ENCODE peak calls at places on chromosomes 11 and 22, in nine cellular contexts. One of them, this sample, is unnamed.

GRCh38 chr11:126718319-126718718 is 282.3 kb downstream of the KIRREL3 start:
- DNase-seq in neural crest cell: no peak
- DNase-seq in stimulated activated CD8-positive, alpha-beta memory T cell treated with anti-CD3 and anti-CD28 coated beads, Interleukin-7, amount 100 ng/mL, for 24 hours: no peak
- DNase-seq in stimulated activated naive CD8-positive, alpha-beta T cell treated with anti-CD3 and anti-CD28 coated beads, Interleukin-15, amount 100 ng/mL, for 72 hours: no peak
- DNase-seq in GM23248: peak
- DNase-seq in iris pigment epithelial cell: no peak
- DNase-seq in stimulated activated CD4-positive, alpha-beta T cell treated with anti-CD3 and anti-CD28 coated beads, Interleukin-4, amount 100 ng/mL, for 48 hours: no peak
- DNase-seq in GM10248: no peak
- DNase-seq in GDM1: no peak
- DNase-seq in this sample: no peak

GRCh38 chr11:112637046-112637445 is 324.2 kb upstream of the NCAM1 start:
- DNase-seq in neural crest cell: no peak
- DNase-seq in stimulated activated CD8-positive, alpha-beta memory T cell treated with anti-CD3 and anti-CD28 coated beads, Interleukin-7, amount 100 ng/mL, for 24 hours: no peak
- DNase-seq in stimulated activated naive CD8-positive, alpha-beta T cell treated with anti-CD3 and anti-CD28 coated beads, Interleukin-15, amount 100 ng/mL, for 72 hours: no peak
- DNase-seq in GM23248: no peak
- DNase-seq in iris pigment epithelial cell: no peak
- DNase-seq in stimulated activated CD4-positive, alpha-beta T cell treated with anti-CD3 and anti-CD28 coated beads, Interleukin-4, amount 100 ng/mL, for 48 hours: no peak
- DNase-seq in GM10248: no peak
- DNase-seq in GDM1: no peak
- DNase-seq in this sample: no peak

GRCh38 chr22:19605508-19606331 is 81.5 kb upstream of the CLDN5 start:
- DNase-seq in neural crest cell: no peak
- DNase-seq in stimulated activated CD8-positive, alpha-beta memory T cell treated with anti-CD3 and anti-CD28 coated beads, Interleukin-7, amount 100 ng/mL, for 24 hours: no peak
- DNase-seq in stimulated activated naive CD8-positive, alpha-beta T cell treated with anti-CD3 and anti-CD28 coated beads, Interleukin-15, amount 100 ng/mL, for 72 hours: no peak
- DNase-seq in GM23248: no peak
- DNase-seq in iris pigment epithelial cell: no peak
- DNase-seq in stimulated activated CD4-positive, alpha-beta T cell treated with anti-CD3 and anti-CD28 coated beads, Interleukin-4, amount 100 ng/mL, for 48 hours: no peak
- DNase-seq in GM10248: no peak
- DNase-seq in GDM1: no peak
- DNase-seq in this sample: no peak

GRCh38 chr22:26857169-26857568 is 199.8 kb downstream of the MIAT start:
- DNase-seq in neural crest cell: no peak
- DNase-seq in stimulated activated CD8-positive, alpha-beta memory T cell treated with anti-CD3 and anti-CD28 coated beads, Interleukin-7, amount 100 ng/mL, for 24 hours: no peak
- DNase-seq in stimulated activated naive CD8-positive, alpha-beta T cell treated with anti-CD3 and anti-CD28 coated beads, Interleukin-15, amount 100 ng/mL, for 72 hours: no peak
- DNase-seq in GM23248: no peak
- DNase-seq in iris pigment epithelial cell: no peak
- DNase-seq in stimulated activated CD4-positive, alpha-beta T cell treated with anti-CD3 and anti-CD28 coated beads, Interleukin-4, amount 100 ng/mL, for 48 hours: no peak
- DNase-seq in GM10248: no peak
- DNase-seq in GDM1: no peak
- DNase-seq in this sample: no peak

GRCh38 chr11:9838961-9839360 is 175.1 kb downstream of the SWAP70 start:
- DNase-seq in neural crest cell: no peak
- DNase-seq in stimulated activated CD8-positive, alpha-beta memory T cell treated with anti-CD3 and anti-CD28 coated beads, Interleukin-7, amount 100 ng/mL, for 24 hours: no peak
- DNase-seq in stimulated activated naive CD8-positive, alpha-beta T cell treated with anti-CD3 and anti-CD28 coated beads, Interleukin-15, amount 100 ng/mL, for 72 hours: no peak
- DNase-seq in GM23248: peak
- DNase-seq in iris pigment epithelial cell: no peak
- DNase-seq in stimulated activated CD4-positive, alpha-beta T cell treated with anti-CD3 and anti-CD28 coated beads, Interleukin-4, amount 100 ng/mL, for 48 hours: no peak
- DNase-seq in GM10248: peak
- DNase-seq in GDM1: no peak
- DNase-seq in this sample: no peak

GRCh38 chr11:115580927-115581680 is 76.9 kb upstream of the CADM1 start:
- DNase-seq in neural crest cell: peak
- DNase-seq in stimulated activated CD8-positive, alpha-beta memory T cell treated with anti-CD3 and anti-CD28 coated beads, Interleukin-7, amount 100 ng/mL, for 24 hours: no peak
- DNase-seq in stimulated activated naive CD8-positive, alpha-beta T cell treated with anti-CD3 and anti-CD28 coated beads, Interleukin-15, amount 100 ng/mL, for 72 hours: no peak
- DNase-seq in GM23248: no peak
- DNase-seq in iris pigment epithelial cell: no peak
- DNase-seq in stimulated activated CD4-positive, alpha-beta T cell treated with anti-CD3 and anti-CD28 coated beads, Interleukin-4, amount 100 ng/mL, for 48 hours: no peak
- DNase-seq in GM10248: no peak
- DNase-seq in GDM1: no peak
- DNase-seq in this sample: no peak

GRCh38 chr11:100632970-100633452 is 54.1 kb upstream of the ARHGAP42 start:
- DNase-seq in neural crest cell: no peak
- DNase-seq in stimulated activated CD8-positive, alpha-beta memory T cell treated with anti-CD3 and anti-CD28 coated beads, Interleukin-7, amount 100 ng/mL, for 24 hours: no peak
- DNase-seq in stimulated activated naive CD8-positive, alpha-beta T cell treated with anti-CD3 and anti-CD28 coated beads, Interleukin-15, amount 100 ng/mL, for 72 hours: no peak
- DNase-seq in GM23248: peak
- DNase-seq in iris pigment epithelial cell: peak
- DNase-seq in stimulated activated CD4-positive, alpha-beta T cell treated with anti-CD3 and anti-CD28 coated beads, Interleukin-4, amount 100 ng/mL, for 48 hours: no peak
- DNase-seq in GM10248: no peak
- DNase-seq in GDM1: no peak
- DNase-seq in this sample: no peak

GRCh38 chr11:117734596-117734995 is 62.4 kb downstream of the DSCAML1 start:
- DNase-seq in neural crest cell: no peak
- DNase-seq in stimulated activated CD8-positive, alpha-beta memory T cell treated with anti-CD3 and anti-CD28 coated beads, Interleukin-7, amount 100 ng/mL, for 24 hours: no peak
- DNase-seq in stimulated activated naive CD8-positive, alpha-beta T cell treated with anti-CD3 and anti-CD28 coated beads, Interleukin-15, amount 100 ng/mL, for 72 hours: no peak
- DNase-seq in GM23248: no peak
- DNase-seq in iris pigment epithelial cell: no peak
- DNase-seq in stimulated activated CD4-positive, alpha-beta T cell treated with anti-CD3 and anti-CD28 coated beads, Interleukin-4, amount 100 ng/mL, for 48 hours: no peak
- DNase-seq in GM10248: no peak
- DNase-seq in GDM1: peak
- DNase-seq in this sample: peak

GRCh38 chr22:32618461-32619140 is 144.0 kb downstream of the FBXO7 start:
- DNase-seq in neural crest cell: no peak
- DNase-seq in stimulated activated CD8-positive, alpha-beta memory T cell treated with anti-CD3 and anti-CD28 coated beads, Interleukin-7, amount 100 ng/mL, for 24 hours: no peak
- DNase-seq in stimulated activated naive CD8-positive, alpha-beta T cell treated with anti-CD3 and anti-CD28 coated beads, Interleukin-15, amount 100 ng/mL, for 72 hours: no peak
- DNase-seq in GM23248: no peak
- DNase-seq in iris pigment epithelial cell: no peak
- DNase-seq in stimulated activated CD4-positive, alpha-beta T cell treated with anti-CD3 and anti-CD28 coated beads, Interleukin-4, amount 100 ng/mL, for 48 hours: no peak
- DNase-seq in GM10248: no peak
- DNase-seq in GDM1: no peak
- DNase-seq in this sample: no peak

GRCh38 chr11:113710989-113711388 is 4.9 kb upstream of the TMPRSS5 start:
- DNase-seq in neural crest cell: no peak
- DNase-seq in stimulated activated CD8-positive, alpha-beta memory T cell treated with anti-CD3 and anti-CD28 coated beads, Interleukin-7, amount 100 ng/mL, for 24 hours: no peak
- DNase-seq in stimulated activated naive CD8-positive, alpha-beta T cell treated with anti-CD3 and anti-CD28 coated beads, Interleukin-15, amount 100 ng/mL, for 72 hours: no peak
- DNase-seq in GM23248: no peak
- DNase-seq in iris pigment epithelial cell: no peak
- DNase-seq in stimulated activated CD4-positive, alpha-beta T cell treated with anti-CD3 and anti-CD28 coated beads, Interleukin-4, amount 100 ng/mL, for 48 hours: no peak
- DNase-seq in GM10248: no peak
- DNase-seq in GDM1: no peak
- DNase-seq in this sample: no peak

GRCh38 chr11:120326845-120327281 is 1.8 kb downstream of the TLCD5 start:
- DNase-seq in neural crest cell: no peak
- DNase-seq in stimulated activated CD8-positive, alpha-beta memory T cell treated with anti-CD3 and anti-CD28 coated beads, Interleukin-7, amount 100 ng/mL, for 24 hours: no peak
- DNase-seq in stimulated activated naive CD8-positive, alpha-beta T cell treated with anti-CD3 and anti-CD28 coated beads, Interleukin-15, amount 100 ng/mL, for 72 hours: no peak
- DNase-seq in GM23248: no peak
- DNase-seq in iris pigment epithelial cell: peak
- DNase-seq in stimulated activated CD4-positive, alpha-beta T cell treated with anti-CD3 and anti-CD28 coated beads, Interleukin-4, amount 100 ng/mL, for 48 hours: no peak
- DNase-seq in GM10248: no peak
- DNase-seq in GDM1: no peak
- DNase-seq in this sample: no peak

GRCh38 chr22:41288245-41288946 is 2.4 kb upstream of the RANGAP1 start:
- DNase-seq in neural crest cell: no peak
- DNase-seq in stimulated activated CD8-positive, alpha-beta memory T cell treated with anti-CD3 and anti-CD28 coated beads, Interleukin-7, amount 100 ng/mL, for 24 hours: no peak
- DNase-seq in stimulated activated naive CD8-positive, alpha-beta T cell treated with anti-CD3 and anti-CD28 coated beads, Interleukin-15, amount 100 ng/mL, for 72 hours: no peak
- DNase-seq in GM23248: peak
- DNase-seq in iris pigment epithelial cell: peak
- DNase-seq in stimulated activated CD4-positive, alpha-beta T cell treated with anti-CD3 and anti-CD28 coated beads, Interleukin-4, amount 100 ng/mL, for 48 hours: no peak
- DNase-seq in GM10248: no peak
- DNase-seq in GDM1: no peak
- DNase-seq in this sample: no peak

GRCh38 chr11:1890856-1891830 is 552 bp downstream of the PRR33 start:
- DNase-seq in neural crest cell: no peak
- DNase-seq in stimulated activated CD8-positive, alpha-beta memory T cell treated with anti-CD3 and anti-CD28 coated beads, Interleukin-7, amount 100 ng/mL, for 24 hours: no peak
- DNase-seq in stimulated activated naive CD8-positive, alpha-beta T cell treated with anti-CD3 and anti-CD28 coated beads, Interleukin-15, amount 100 ng/mL, for 72 hours: no peak
- DNase-seq in GM23248: no peak
- DNase-seq in iris pigment epithelial cell: no peak
- DNase-seq in stimulated activated CD4-positive, alpha-beta T cell treated with anti-CD3 and anti-CD28 coated beads, Interleukin-4, amount 100 ng/mL, for 48 hours: no peak
- DNase-seq in GM10248: peak
- DNase-seq in GDM1: no peak
- DNase-seq in this sample: no peak

GRCh38 chr22:38755155-38755910 is 465 bp downstream of the SUN2 start:
- DNase-seq in neural crest cell: peak
- DNase-seq in stimulated activated CD8-positive, alpha-beta memory T cell treated with anti-CD3 and anti-CD28 coated beads, Interleukin-7, amount 100 ng/mL, for 24 hours: no peak
- DNase-seq in stimulated activated naive CD8-positive, alpha-beta T cell treated with anti-CD3 and anti-CD28 coated beads, Interleukin-15, amount 100 ng/mL, for 72 hours: peak
- DNase-seq in GM23248: peak
- DNase-seq in iris pigment epithelial cell: peak
- DNase-seq in stimulated activated CD4-positive, alpha-beta T cell treated with anti-CD3 and anti-CD28 coated beads, Interleukin-4, amount 100 ng/mL, for 48 hours: peak
- DNase-seq in GM10248: peak
- DNase-seq in GDM1: no peak
- DNase-seq in this sample: no peak

GRCh38 chr22:39926175-39927152 is 25.6 kb downstream of the GRAP2 start:
- DNase-seq in neural crest cell: no peak
- DNase-seq in stimulated activated CD8-positive, alpha-beta memory T cell treated with anti-CD3 and anti-CD28 coated beads, Interleukin-7, amount 100 ng/mL, for 24 hours: no peak
- DNase-seq in stimulated activated naive CD8-positive, alpha-beta T cell treated with anti-CD3 and anti-CD28 coated beads, Interleukin-15, amount 100 ng/mL, for 72 hours: no peak
- DNase-seq in GM23248: no peak
- DNase-seq in iris pigment epithelial cell: no peak
- DNase-seq in stimulated activated CD4-positive, alpha-beta T cell treated with anti-CD3 and anti-CD28 coated beads, Interleukin-4, amount 100 ng/mL, for 48 hours: no peak
- DNase-seq in GM10248: no peak
- DNase-seq in GDM1: no peak
- DNase-seq in this sample: no peak

GRCh38 chr11:106466441-106467190 is 389.2 kb downstream of the AASDHPPT start:
- DNase-seq in neural crest cell: no peak
- DNase-seq in stimulated activated CD8-positive, alpha-beta memory T cell treated with anti-CD3 and anti-CD28 coated beads, Interleukin-7, amount 100 ng/mL, for 24 hours: no peak
- DNase-seq in stimulated activated naive CD8-positive, alpha-beta T cell treated with anti-CD3 and anti-CD28 coated beads, Interleukin-15, amount 100 ng/mL, for 72 hours: no peak
- DNase-seq in GM23248: peak
- DNase-seq in iris pigment epithelial cell: peak
- DNase-seq in stimulated activated CD4-positive, alpha-beta T cell treated with anti-CD3 and anti-CD28 coated beads, Interleukin-4, amount 100 ng/mL, for 48 hours: no peak
- DNase-seq in GM10248: no peak
- DNase-seq in GDM1: no peak
- DNase-seq in this sample: no peak

GRCh38 chr11:118911113-118911879 is 14.4 kb downstream of the BCL9L start:
- DNase-seq in neural crest cell: no peak
- DNase-seq in stimulated activated CD8-positive, alpha-beta memory T cell treated with anti-CD3 and anti-CD28 coated beads, Interleukin-7, amount 100 ng/mL, for 24 hours: no peak
- DNase-seq in stimulated activated naive CD8-positive, alpha-beta T cell treated with anti-CD3 and anti-CD28 coated beads, Interleukin-15, amount 100 ng/mL, for 72 hours: no peak
- DNase-seq in GM23248: peak
- DNase-seq in iris pigment epithelial cell: peak
- DNase-seq in stimulated activated CD4-positive, alpha-beta T cell treated with anti-CD3 and anti-CD28 coated beads, Interleukin-4, amount 100 ng/mL, for 48 hours: no peak
- DNase-seq in GM10248: no peak
- DNase-seq in GDM1: no peak
- DNase-seq in this sample: no peak

GRCh38 chr11:59753650-59754493 is 1.3 kb upstream of the STX3 start:
- DNase-seq in neural crest cell: peak
- DNase-seq in stimulated activated CD8-positive, alpha-beta memory T cell treated with anti-CD3 and anti-CD28 coated beads, Interleukin-7, amount 100 ng/mL, for 24 hours: peak
- DNase-seq in stimulated activated naive CD8-positive, alpha-beta T cell treated with anti-CD3 and anti-CD28 coated beads, Interleukin-15, amount 100 ng/mL, for 72 hours: peak
- DNase-seq in GM23248: peak
- DNase-seq in iris pigment epithelial cell: peak
- DNase-seq in stimulated activated CD4-positive, alpha-beta T cell treated with anti-CD3 and anti-CD28 coated beads, Interleukin-4, amount 100 ng/mL, for 48 hours: peak
- DNase-seq in GM10248: peak
- DNase-seq in GDM1: peak
- DNase-seq in this sample: peak

GRCh38 chr22:49297286-49297870 is 530.3 kb downstream of the BRD1 start:
- DNase-seq in neural crest cell: no peak
- DNase-seq in stimulated activated CD8-positive, alpha-beta memory T cell treated with anti-CD3 and anti-CD28 coated beads, Interleukin-7, amount 100 ng/mL, for 24 hours: no peak
- DNase-seq in stimulated activated naive CD8-positive, alpha-beta T cell treated with anti-CD3 and anti-CD28 coated beads, Interleukin-15, amount 100 ng/mL, for 72 hours: no peak
- DNase-seq in GM23248: no peak
- DNase-seq in iris pigment epithelial cell: no peak
- DNase-seq in stimulated activated CD4-positive, alpha-beta T cell treated with anti-CD3 and anti-CD28 coated beads, Interleukin-4, amount 100 ng/mL, for 48 hours: no peak
- DNase-seq in GM10248: no peak
- DNase-seq in GDM1: no peak
- DNase-seq in this sample: no peak

GRCh38 chr11:120574881-120575280 is 63.3 kb downstream of the GRIK4 start:
- DNase-seq in neural crest cell: no peak
- DNase-seq in stimulated activated CD8-positive, alpha-beta memory T cell treated with anti-CD3 and anti-CD28 coated beads, Interleukin-7, amount 100 ng/mL, for 24 hours: no peak
- DNase-seq in stimulated activated naive CD8-positive, alpha-beta T cell treated with anti-CD3 and anti-CD28 coated beads, Interleukin-15, amount 100 ng/mL, for 72 hours: no peak
- DNase-seq in GM23248: no peak
- DNase-seq in iris pigment epithelial cell: no peak
- DNase-seq in stimulated activated CD4-positive, alpha-beta T cell treated with anti-CD3 and anti-CD28 coated beads, Interleukin-4, amount 100 ng/mL, for 48 hours: no peak
- DNase-seq in GM10248: no peak
- DNase-seq in GDM1: no peak
- DNase-seq in this sample: no peak

GRCh38 chr11:86802601-86803051 is 2.3 kb downstream of the PRSS23 start:
- DNase-seq in neural crest cell: no peak
- DNase-seq in stimulated activated CD8-positive, alpha-beta memory T cell treated with anti-CD3 and anti-CD28 coated beads, Interleukin-7, amount 100 ng/mL, for 24 hours: no peak
- DNase-seq in stimulated activated naive CD8-positive, alpha-beta T cell treated with anti-CD3 and anti-CD28 coated beads, Interleukin-15, amount 100 ng/mL, for 72 hours: peak
- DNase-seq in GM23248: peak
- DNase-seq in iris pigment epithelial cell: peak
- DNase-seq in stimulated activated CD4-positive, alpha-beta T cell treated with anti-CD3 and anti-CD28 coated beads, Interleukin-4, amount 100 ng/mL, for 48 hours: no peak
- DNase-seq in GM10248: no peak
- DNase-seq in GDM1: no peak
- DNase-seq in this sample: no peak

GRCh38 chr22:46300491-46300890 is 3.8 kb downstream of the GTSE1 start:
- DNase-seq in neural crest cell: no peak
- DNase-seq in stimulated activated CD8-positive, alpha-beta memory T cell treated with anti-CD3 and anti-CD28 coated beads, Interleukin-7, amount 100 ng/mL, for 24 hours: no peak
- DNase-seq in stimulated activated naive CD8-positive, alpha-beta T cell treated with anti-CD3 and anti-CD28 coated beads, Interleukin-15, amount 100 ng/mL, for 72 hours: no peak
- DNase-seq in GM23248: no peak
- DNase-seq in iris pigment epithelial cell: no peak
- DNase-seq in stimulated activated CD4-positive, alpha-beta T cell treated with anti-CD3 and anti-CD28 coated beads, Interleukin-4, amount 100 ng/mL, for 48 hours: no peak
- DNase-seq in GM10248: no peak
- DNase-seq in GDM1: no peak
- DNase-seq in this sample: no peak

GRCh38 chr11:48034926-48035876 is 54.8 kb downstream of the PTPRJ start:
- DNase-seq in neural crest cell: no peak
- DNase-seq in stimulated activated CD8-positive, alpha-beta memory T cell treated with anti-CD3 and anti-CD28 coated beads, Interleukin-7, amount 100 ng/mL, for 24 hours: no peak
- DNase-seq in stimulated activated naive CD8-positive, alpha-beta T cell treated with anti-CD3 and anti-CD28 coated beads, Interleukin-15, amount 100 ng/mL, for 72 hours: no peak
- DNase-seq in GM23248: peak
- DNase-seq in iris pigment epithelial cell: no peak
- DNase-seq in stimulated activated CD4-positive, alpha-beta T cell treated with anti-CD3 and anti-CD28 coated beads, Interleukin-4, amount 100 ng/mL, for 48 hours: no peak
- DNase-seq in GM10248: no peak
- DNase-seq in GDM1: no peak
- DNase-seq in this sample: no peak

GRCh38 chr11:69159153-69159850 is 3.6 kb downstream of the SMIM38 start:
- DNase-seq in neural crest cell: no peak
- DNase-seq in stimulated activated CD8-positive, alpha-beta memory T cell treated with anti-CD3 and anti-CD28 coated beads, Interleukin-7, amount 100 ng/mL, for 24 hours: no peak
- DNase-seq in stimulated activated naive CD8-positive, alpha-beta T cell treated with anti-CD3 and anti-CD28 coated beads, Interleukin-15, amount 100 ng/mL, for 72 hours: no peak
- DNase-seq in GM23248: no peak
- DNase-seq in iris pigment epithelial cell: no peak
- DNase-seq in stimulated activated CD4-positive, alpha-beta T cell treated with anti-CD3 and anti-CD28 coated beads, Interleukin-4, amount 100 ng/mL, for 48 hours: no peak
- DNase-seq in GM10248: no peak
- DNase-seq in GDM1: no peak
- DNase-seq in this sample: no peak

GRCh38 chr11:133134561-133135173 is 397.6 kb downstream of the OPCML start:
- DNase-seq in neural crest cell: peak
- DNase-seq in stimulated activated CD8-positive, alpha-beta memory T cell treated with anti-CD3 and anti-CD28 coated beads, Interleukin-7, amount 100 ng/mL, for 24 hours: peak
- DNase-seq in stimulated activated naive CD8-positive, alpha-beta T cell treated with anti-CD3 and anti-CD28 coated beads, Interleukin-15, amount 100 ng/mL, for 72 hours: peak
- DNase-seq in GM23248: peak
- DNase-seq in iris pigment epithelial cell: peak
- DNase-seq in stimulated activated CD4-positive, alpha-beta T cell treated with anti-CD3 and anti-CD28 coated beads, Interleukin-4, amount 100 ng/mL, for 48 hours: peak
- DNase-seq in GM10248: peak
- DNase-seq in GDM1: peak
- DNase-seq in this sample: peak

GRCh38 chr11:128891912-128892398 is 799 bp downstream of the KCNJ5 start:
- DNase-seq in neural crest cell: no peak
- DNase-seq in stimulated activated CD8-positive, alpha-beta memory T cell treated with anti-CD3 and anti-CD28 coated beads, Interleukin-7, amount 100 ng/mL, for 24 hours: no peak
- DNase-seq in stimulated activated naive CD8-positive, alpha-beta T cell treated with anti-CD3 and anti-CD28 coated beads, Interleukin-15, amount 100 ng/mL, for 72 hours: no peak
- DNase-seq in GM23248: no peak
- DNase-seq in iris pigment epithelial cell: no peak
- DNase-seq in stimulated activated CD4-positive, alpha-beta T cell treated with anti-CD3 and anti-CD28 coated beads, Interleukin-4, amount 100 ng/mL, for 48 hours: no peak
- DNase-seq in GM10248: no peak
- DNase-seq in GDM1: no peak
- DNase-seq in this sample: peak